ENCODE peak calls at places on chromosomes 7 and 10, in four cellular contexts. R is left ventricle myocardium inferior, L is astrocyte, I is chondrocyte. X is an unnamed sample.

GRCh38 chr7:40921589-40922315 is 781.1 kb downstream of the INHBA start:
- DNase-seq in R (no peak), L (no peak), I (no peak), X (no peak)

GRCh38 chr10:3763035-3763456 is 22.0 kb downstream of the KLF6 start:
- DNase-seq in R (no peak), L (peak; percentile 71), I (no peak), X (no peak)

GRCh38 chr7:149787428-149788299 is 14.3 kb upstream of the ZNF467 start:
- DNase-seq in R (no peak), L (no peak), I (no peak), X (no peak)

GRCh38 chr7:137390076-137390475 is 46.5 kb upstream of the PTN start:
- DNase-seq in R (no peak), L (no peak), I (no peak), X (no peak)

GRCh38 chr10:49135575-49136313 is 1.9 kb upstream of the FAM170B start:
- DNase-seq in R (no peak), L (no peak), I (no peak), X (no peak)

GRCh38 chr7:128076831-128077271 is 45.6 kb upstream of the LRRC4 start:
- DNase-seq in R (peak; percentile 60), L (no peak), I (no peak), X (no peak)

GRCh38 chr10:131839351-131839750 is 61.5 kb upstream of the PPP2R2D start:
- DNase-seq in R (no peak), L (no peak), I (peak; percentile 55), X (no peak)

GRCh38 chr10:106224676-106225075 is 939.8 kb downstream of the SORCS1 start:
- DNase-seq in R (no peak), L (no peak), I (no peak), X (no peak)

GRCh38 chr10:132545659-132546367 is 8.2 kb downstream of the INPP5A start:
- DNase-seq in R (peak; percentile 12), L (no peak), I (peak; percentile 91), X (no peak)

GRCh38 chr10:91604936-91605534 is 27.8 kb downstream of the PPP1R3C start:
- DNase-seq in R (no peak), L (peak; percentile 79), I (no peak), X (no peak)

GRCh38 chr10:80197972-80198591 is 7.3 kb downstream of the ANXA11 start:
- DNase-seq in R (peak; percentile 45), L (no peak), I (no peak), X (no peak)

GRCh38 chr7:114922151-114922651 is 307 bp downstream of the MDFIC start:
- DNase-seq in R (peak; percentile 64), L (no peak), I (no peak), X (peak; percentile 78)

GRCh38 chr7:7959979-7960670 is 8.5 kb upstream of the GLCCI1 start:
- DNase-seq in R (no peak), L (no peak), I (no peak), X (no peak)

GRCh38 chr10:5640036-5640435 is 26.4 kb downstream of the ASB13 start:
- DNase-seq in R (no peak), L (no peak), I (no peak), X (no peak)
- TF ChIP-seq CTCF in R (no peak), L (no peak), I (no peak), X (no peak)

GRCh38 chr10:5428133-5428532 is 15.8 kb downstream of the NET1 start:
- DNase-seq in R (no peak), L (no peak), I (no peak), X (no peak)

GRCh38 chr10:5435328-5435727 is 23.0 kb downstream of the NET1 start:
- DNase-seq in R (no peak), L (no peak), I (no peak), X (no peak)

GRCh38 chr10:5434017-5434753 is 21.8 kb downstream of the NET1 start:
- DNase-seq in R (no peak), L (peak; percentile 79), I (no peak), X (no peak)

DNA sequence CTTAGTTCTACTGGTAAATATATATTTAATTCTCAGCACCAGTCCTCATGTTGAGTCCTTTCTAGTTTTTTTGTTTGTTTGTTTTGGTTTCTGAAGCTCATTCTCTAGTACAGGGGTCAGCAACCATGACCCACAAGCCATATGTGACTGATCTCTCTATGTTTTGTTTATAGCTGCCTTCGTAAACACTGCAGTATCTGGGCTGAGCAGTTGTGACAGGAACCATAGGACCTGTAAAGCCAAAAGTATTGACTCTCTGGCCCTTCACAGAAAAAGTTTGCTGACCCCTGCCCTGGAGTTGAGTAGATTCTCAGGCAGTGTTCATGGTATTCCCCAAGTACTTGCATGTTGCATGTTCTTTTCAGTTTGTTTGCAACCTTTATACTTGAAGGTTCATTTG is 20.8 kb downstream of the NET1 start:
- DNase-seq in R (no peak), L (no peak), I (no peak), X (no peak)
- TF ChIP-seq CTCF in R (no peak), L (no peak), I (no peak), X (no peak)

GRCh38 chr10:103786020-103786419 is 69.4 kb downstream of the SH3PXD2A start:
- DNase-seq in R (no peak), L (no peak), I (no peak), X (no peak)
- TF ChIP-seq CTCF in R (no peak), L (no peak), I (no peak), X (no peak)

GRCh38 chr10:24503627-24504320 is 219.9 kb downstream of the ARHGAP21 start:
- DNase-seq in R (no peak), L (peak; percentile 78), I (no peak), X (peak; percentile 66)
- TF ChIP-seq CTCF in R (peak; percentile 65), L (peak; percentile 60), I (peak; percentile 91), X (peak; percentile 82)

GRCh38 chr7:26153246-26153822 is 1.3 kb downstream of the NFE2L3 start:
- DNase-seq in R (no peak), L (no peak), I (no peak), X (no peak)

GRCh38 chr7:26153823-26154783 is 2.1 kb downstream of the NFE2L3 start:
- DNase-seq in R (no peak), L (peak; percentile 36), I (no peak), X (peak; percentile 57)

GRCh38 chr7:26151096-26151495 is 902 bp upstream of the NFE2L3 start:
- DNase-seq in R (no peak), L (no peak), I (no peak), X (no peak)

GRCh38 chr7:26151650-26151952 is 397 bp upstream of the NFE2L3 start:
- DNase-seq in R (no peak), L (no peak), I (no peak), X (no peak)

GRCh38 chr7:26151953-26152781 is at the start of gene NFE2L3:
- DNase-seq in R (peak; percentile 68), L (peak; percentile 37), I (no peak), X (peak; percentile 87)
- TF ChIP-seq CTCF in R (peak; percentile 38), L (no peak), I (peak; percentile 35), X (peak; percentile 18)

GRCh38 chr10:34960983-34961382 is 129.2 kb downstream of the CUL2 start:
- DNase-seq in R (peak; percentile 32), L (no peak), I (no peak), X (no peak)
- TF ChIP-seq CTCF in R (peak; percentile 60), L (peak; percentile 16), I (peak; percentile 73), X (no peak)

GRCh38 chr10:127824826-127825225 is 67.9 kb downstream of the CLRN3 start:
- DNase-seq in R (no peak), L (no peak), I (no peak), X (no peak)

GRCh38 chr10:127827354-127828140 is 65.2 kb downstream of the CLRN3 start:
- DNase-seq in R (no peak), L (no peak), I (no peak), X (no peak)

DNA sequence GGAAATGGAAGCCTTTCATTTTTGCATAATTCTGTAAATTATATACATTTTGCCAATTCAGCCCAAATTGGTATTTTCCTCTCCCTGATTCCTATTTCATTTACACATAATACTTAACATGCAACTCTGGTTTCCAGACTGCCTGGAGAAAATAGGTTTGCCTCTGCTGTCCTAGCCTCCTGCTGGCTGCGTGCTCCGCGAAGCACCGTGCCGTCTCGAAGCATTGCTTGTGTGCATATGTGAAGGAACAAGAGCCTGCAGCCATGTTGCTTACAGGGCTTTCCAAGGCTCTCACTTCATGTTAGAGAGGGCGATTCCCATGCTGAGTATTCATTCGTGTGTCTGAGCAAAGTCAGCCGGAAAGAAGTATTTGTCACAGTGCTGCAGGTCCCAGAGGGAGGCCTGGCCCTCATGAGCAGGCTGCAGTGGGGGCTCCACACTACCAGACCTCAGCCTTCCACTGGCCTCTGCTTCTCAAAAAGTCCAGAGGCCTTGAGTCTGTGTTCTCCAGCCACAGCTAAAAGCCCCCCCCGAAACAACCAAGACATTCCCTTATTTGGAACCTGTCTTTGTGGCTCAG is 66.5 kb downstream of the CLRN3 start:
- DNase-seq in R (no peak), L (no peak), I (no peak), X (no peak)
- TF ChIP-seq CTCF in R (no peak), L (no peak), I (no peak), X (no peak)

GRCh38 chr7:141975806-141976523 is 2.4 kb upstream of the TAS2R38 start:
- DNase-seq in R (peak; percentile 57), L (peak; percentile 6), I (no peak), X (peak; percentile 96)
- TF ChIP-seq CTCF in R (peak; percentile 74), L (peak; percentile 82), I (peak; percentile 98), X (peak; percentile 94)

GRCh38 chr7:5396542-5396941 is 27.1 kb downstream of the TNRC18 start:
- DNase-seq in R (no peak), L (no peak), I (no peak), X (no peak)
- TF ChIP-seq CTCF in R (peak; percentile 26), L (no peak), I (peak; percentile 20), X (no peak)